ENCODE peak calls at places on chromosomes 12 and 14, in five cellular contexts. One of them, this sample, is unnamed.

GRCh38 chr12:10968765-10969456 is 17.8 kb downstream of the TAS2R50 start:
- DNase-seq in uterus: peak
- DNase-seq in tibial nerve: peak
- DNase-seq in left ventricle myocardium inferior: peak
- DNase-seq in HFF-Myc: peak
- DNase-seq in this sample: no peak

GRCh38 chr14:104283197-104284106 is 145.1 kb downstream of the KIF26A start:
- DNase-seq in tibial nerve: no peak
- DNase-seq in HFF-Myc: no peak
- DNase-seq in uterus: peak
- DNase-seq in left ventricle myocardium inferior: peak
- DNase-seq in this sample: no peak

GRCh38 chr14:69270795-69271708 is 11.1 kb downstream of the GALNT16 start:
- DNase-seq in left ventricle myocardium inferior: peak
- DNase-seq in uterus: no peak
- DNase-seq in HFF-Myc: no peak
- DNase-seq in tibial nerve: no peak
- DNase-seq in this sample: no peak

GRCh38 chr12:109715310-109716091 is 1.9 kb downstream of the FAM222A start:
- DNase-seq in uterus: no peak
- DNase-seq in tibial nerve: no peak
- DNase-seq in left ventricle myocardium inferior: peak
- DNase-seq in HFF-Myc: no peak
- DNase-seq in this sample: peak

GRCh38 chr12:62370189-62370588 is 96.4 kb upstream of the MON2 start:
- DNase-seq in HFF-Myc: no peak
- DNase-seq in left ventricle myocardium inferior: no peak
- DNase-seq in tibial nerve: no peak
- DNase-seq in uterus: no peak
- DNase-seq in this sample: no peak

GRCh38 chr14:55414551-55414950 is 2.9 kb upstream of the ATG14 start:
- DNase-seq in uterus: no peak
- DNase-seq in tibial nerve: no peak
- DNase-seq in HFF-Myc: no peak
- DNase-seq in left ventricle myocardium inferior: no peak
- DNase-seq in this sample: no peak

GRCh38 chr12:58090685-58091084 is 149.3 kb downstream of the ATP23 start:
- DNase-seq in uterus: no peak
- DNase-seq in left ventricle myocardium inferior: no peak
- DNase-seq in HFF-Myc: no peak
- DNase-seq in tibial nerve: no peak
- DNase-seq in this sample: no peak

GRCh38 chr12:108543642-108544041 is 17.3 kb downstream of the SART3 start:
- DNase-seq in HFF-Myc: no peak
- DNase-seq in tibial nerve: no peak
- DNase-seq in left ventricle myocardium inferior: no peak
- DNase-seq in uterus: no peak
- DNase-seq in this sample: no peak

GRCh38 chr12:29899212-29899931 is 115.6 kb upstream of the TMTC1 start:
- DNase-seq in HFF-Myc: no peak
- DNase-seq in tibial nerve: no peak
- DNase-seq in left ventricle myocardium inferior: no peak
- DNase-seq in uterus: no peak
- DNase-seq in this sample: no peak

GRCh38 chr14:96267336-96267735 is 11.3 kb downstream of the BDKRB1 start:
- DNase-seq in tibial nerve: no peak
- DNase-seq in uterus: peak
- DNase-seq in left ventricle myocardium inferior: no peak
- DNase-seq in HFF-Myc: peak
- DNase-seq in this sample: no peak

GRCh38 chr12:50057896-50058670 is 687 bp downstream of the ASIC1 start:
- DNase-seq in HFF-Myc: no peak
- DNase-seq in tibial nerve: no peak
- DNase-seq in uterus: no peak
- DNase-seq in left ventricle myocardium inferior: no peak
- DNase-seq in this sample: no peak

GRCh38 chr12:12439636-12440035 is 82.8 kb downstream of the BORCS5 start:
- DNase-seq in HFF-Myc: no peak
- DNase-seq in left ventricle myocardium inferior: no peak
- DNase-seq in tibial nerve: no peak
- DNase-seq in uterus: no peak
- DNase-seq in this sample: no peak

GRCh38 chr14:56413721-56414120 is 165.9 kb upstream of the TMEM260 start:
- DNase-seq in HFF-Myc: no peak
- DNase-seq in left ventricle myocardium inferior: no peak
- DNase-seq in tibial nerve: no peak
- DNase-seq in uterus: no peak
- DNase-seq in this sample: no peak

GRCh38 chr12:110314308-110314707 is 33.3 kb downstream of the ATP2A2 start:
- DNase-seq in uterus: no peak
- DNase-seq in tibial nerve: no peak
- DNase-seq in left ventricle myocardium inferior: no peak
- DNase-seq in HFF-Myc: no peak
- DNase-seq in this sample: no peak

GRCh38 chr14:50667491-50668007 is 557 bp downstream of the SAV1 start:
- DNase-seq in left ventricle myocardium inferior: no peak
- DNase-seq in uterus: peak
- DNase-seq in HFF-Myc: no peak
- DNase-seq in tibial nerve: no peak
- DNase-seq in this sample: no peak

GRCh38 chr12:29157486-29157946 is 8.4 kb downstream of the FAR2 start:
- DNase-seq in left ventricle myocardium inferior: no peak
- DNase-seq in tibial nerve: no peak
- DNase-seq in HFF-Myc: peak
- DNase-seq in uterus: no peak
- DNase-seq in this sample: no peak

GRCh38 chr14:36227802-36228201 is 51.3 kb upstream of the PTCSC3 start:
- DNase-seq in uterus: no peak
- DNase-seq in HFF-Myc: no peak
- DNase-seq in tibial nerve: no peak
- DNase-seq in left ventricle myocardium inferior: no peak
- DNase-seq in this sample: no peak

GRCh38 chr14:86296173-86296572 is 766.2 kb downstream of the FLRT2 start:
- DNase-seq in HFF-Myc: no peak
- DNase-seq in tibial nerve: no peak
- DNase-seq in left ventricle myocardium inferior: no peak
- DNase-seq in uterus: no peak
- DNase-seq in this sample: no peak

GRCh38 chr12:1799882-1800645 is 20.3 kb upstream of the LRTM2 start:
- DNase-seq in tibial nerve: peak
- DNase-seq in HFF-Myc: no peak
- DNase-seq in left ventricle myocardium inferior: no peak
- DNase-seq in uterus: no peak
- DNase-seq in this sample: no peak

GRCh38 chr12:119695034-119695433 is 27.1 kb downstream of the PRKAB1 start:
- DNase-seq in left ventricle myocardium inferior: no peak
- DNase-seq in HFF-Myc: no peak
- DNase-seq in uterus: no peak
- DNase-seq in tibial nerve: no peak
- DNase-seq in this sample: no peak

GRCh38 chr14:99394602-99395001 is 86.1 kb downstream of the SETD3 start:
- DNase-seq in tibial nerve: no peak
- DNase-seq in HFF-Myc: no peak
- DNase-seq in left ventricle myocardium inferior: no peak
- DNase-seq in uterus: no peak
- DNase-seq in this sample: no peak

GRCh38 chr12:95623554-95624170 is 72.4 kb upstream of the USP44 start:
- DNase-seq in uterus: peak
- DNase-seq in left ventricle myocardium inferior: peak
- DNase-seq in HFF-Myc: no peak
- DNase-seq in tibial nerve: peak
- DNase-seq in this sample: peak

DNA sequence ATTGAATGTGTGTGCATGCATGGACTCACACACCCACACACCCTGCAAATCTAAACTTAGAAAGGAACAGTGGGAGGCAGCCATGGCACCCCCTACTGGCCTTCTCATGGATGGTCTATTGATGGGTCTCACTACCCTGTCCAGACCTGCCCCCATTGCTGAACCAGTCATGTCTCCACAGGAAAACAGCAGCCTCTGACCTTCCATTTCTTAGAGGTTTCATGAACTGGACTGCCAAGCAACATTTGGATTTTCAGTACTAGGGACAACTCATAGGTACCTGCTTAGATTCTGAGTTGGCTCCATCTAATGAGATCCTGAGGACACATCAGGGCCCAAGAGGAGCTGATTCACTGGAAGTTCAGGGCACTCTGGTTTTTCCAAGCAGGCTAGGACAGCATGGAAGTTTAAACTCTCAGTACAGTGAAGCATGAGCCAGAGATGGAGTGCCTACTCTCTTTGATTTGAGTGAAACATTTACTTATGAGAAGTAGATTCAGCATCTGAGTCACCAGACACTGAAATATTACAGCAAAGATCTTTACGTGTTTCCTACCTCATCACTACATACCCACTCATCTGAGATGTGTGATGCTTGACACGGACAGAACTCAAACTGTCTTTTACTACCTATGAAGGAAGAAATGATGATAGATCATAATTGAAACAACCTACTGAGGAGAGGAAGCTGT is 98.9 kb upstream of the PLEKHG7 start:
- DNase-seq in HFF-Myc: no peak
- DNase-seq in uterus: no peak
- DNase-seq in tibial nerve: no peak
- DNase-seq in left ventricle myocardium inferior: no peak
- DNase-seq in this sample: no peak
- TF ChIP-seq CTCF in HFF-Myc: peak
- TF ChIP-seq CTCF in uterus: no peak
- TF ChIP-seq CTCF in tibial nerve: no peak
- TF ChIP-seq CTCF in left ventricle myocardium inferior: no peak
- TF ChIP-seq CTCF in this sample: no peak

GRCh38 chr12:118150625-118151024 is 14.7 kb downstream of the PEBP1 start:
- DNase-seq in uterus: no peak
- DNase-seq in left ventricle myocardium inferior: no peak
- DNase-seq in tibial nerve: no peak
- DNase-seq in HFF-Myc: no peak
- DNase-seq in this sample: no peak
- TF ChIP-seq CTCF in uterus: no peak
- TF ChIP-seq CTCF in left ventricle myocardium inferior: no peak
- TF ChIP-seq CTCF in tibial nerve: no peak
- TF ChIP-seq CTCF in HFF-Myc: no peak
- TF ChIP-seq CTCF in this sample: no peak

DNA sequence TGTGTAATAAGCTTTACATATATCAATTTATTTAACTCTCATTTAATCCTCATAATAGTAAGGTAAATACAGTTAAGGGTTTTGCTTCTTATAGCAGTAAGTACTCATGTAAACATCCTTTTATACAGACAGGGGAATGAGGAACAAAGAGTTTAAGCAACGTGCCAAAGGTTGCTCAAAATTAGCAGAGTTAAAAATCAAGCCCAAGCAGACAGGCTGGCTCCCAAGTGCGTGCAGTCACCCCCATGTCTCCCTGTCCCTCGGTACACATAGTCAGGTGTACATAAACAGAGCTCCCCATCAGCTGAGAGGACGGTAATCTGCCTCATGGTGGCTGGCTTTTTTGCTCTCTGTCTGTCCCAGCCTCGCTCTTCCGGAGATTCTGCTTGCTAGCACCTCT is 126.4 kb downstream of the DERA start:
- DNase-seq in HFF-Myc: no peak
- DNase-seq in uterus: no peak
- DNase-seq in tibial nerve: no peak
- DNase-seq in left ventricle myocardium inferior: no peak
- DNase-seq in this sample: no peak
- TF ChIP-seq CTCF in HFF-Myc: no peak
- TF ChIP-seq CTCF in uterus: no peak
- TF ChIP-seq CTCF in tibial nerve: no peak
- TF ChIP-seq CTCF in left ventricle myocardium inferior: no peak
- TF ChIP-seq CTCF in this sample: no peak

DNA sequence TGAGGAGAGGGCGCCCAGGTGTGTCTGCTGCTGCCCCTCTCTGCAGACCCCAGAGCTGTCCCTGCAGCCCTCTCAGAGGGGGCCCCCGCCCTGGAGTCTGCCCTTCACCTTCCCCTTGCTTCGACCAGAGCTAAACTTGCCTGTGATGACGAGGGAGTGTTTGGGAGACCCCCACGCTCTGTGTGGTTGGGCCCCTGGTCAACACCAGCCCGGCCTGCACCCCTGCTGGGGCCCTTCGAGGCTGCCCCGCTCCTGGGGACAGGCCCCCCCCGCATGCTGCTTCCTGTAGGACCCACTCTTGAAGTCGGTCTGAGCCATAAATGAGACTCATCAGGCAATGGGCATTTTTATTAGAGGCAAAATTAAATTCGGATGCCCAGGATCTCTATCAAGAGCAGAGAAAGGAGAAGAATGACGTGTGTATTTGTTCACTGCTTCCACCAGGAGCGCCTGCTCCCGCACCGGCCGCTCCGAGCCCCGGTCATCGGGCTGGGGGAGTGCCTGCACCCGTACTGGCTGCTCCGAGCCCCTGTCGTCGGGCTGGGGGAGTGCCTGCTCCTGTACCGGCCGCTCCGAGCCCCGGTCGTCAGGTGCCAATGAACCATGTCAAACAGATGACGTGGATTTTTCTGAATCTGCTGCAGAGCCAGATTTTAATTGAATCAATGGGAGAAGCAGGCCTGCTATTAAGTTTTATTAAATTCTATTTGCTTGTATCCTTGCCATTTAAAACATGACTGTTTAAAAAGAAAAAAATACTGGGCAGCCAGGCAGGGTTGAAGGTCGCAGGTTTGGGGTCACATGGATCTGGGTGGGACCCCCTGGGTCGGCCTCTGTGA is 47.7 kb downstream of the NOC4L start:
- DNase-seq in left ventricle myocardium inferior: no peak
- DNase-seq in uterus: no peak
- DNase-seq in tibial nerve: no peak
- DNase-seq in HFF-Myc: no peak
- DNase-seq in this sample: no peak
- TF ChIP-seq CTCF in left ventricle myocardium inferior: no peak
- TF ChIP-seq CTCF in uterus: no peak
- TF ChIP-seq CTCF in tibial nerve: no peak
- TF ChIP-seq CTCF in HFF-Myc: no peak
- TF ChIP-seq CTCF in this sample: no peak

DNA sequence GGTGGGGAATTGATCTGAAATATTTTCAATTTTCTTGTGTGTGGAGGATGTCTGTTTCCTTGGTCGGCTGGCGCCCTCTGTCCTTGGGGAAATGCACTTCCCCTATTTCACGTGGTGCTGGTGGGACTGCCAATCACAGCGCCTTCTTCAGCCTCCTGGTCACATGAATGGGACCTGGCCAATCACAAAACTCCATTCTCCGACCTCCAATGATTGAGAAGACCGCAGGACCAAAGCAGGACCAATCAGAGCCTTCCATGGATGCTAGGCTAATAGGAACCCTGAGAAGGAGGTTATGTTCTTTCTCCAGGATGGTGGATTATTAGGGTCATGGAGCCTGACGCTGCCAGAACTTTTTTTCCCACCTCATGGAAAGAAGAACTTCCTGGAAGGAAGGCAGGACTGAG is 188.7 kb downstream of the TTC8 start:
- DNase-seq in HFF-Myc: no peak
- DNase-seq in uterus: no peak
- DNase-seq in left ventricle myocardium inferior: no peak
- DNase-seq in tibial nerve: no peak
- DNase-seq in this sample: no peak
- TF ChIP-seq CTCF in HFF-Myc: peak
- TF ChIP-seq CTCF in uterus: no peak
- TF ChIP-seq CTCF in left ventricle myocardium inferior: peak
- TF ChIP-seq CTCF in tibial nerve: no peak
- TF ChIP-seq CTCF in this sample: no peak

This sample was measured in endothelial cell.